ENCODE peak calls at places on chromosomes 6 and 20, in seven cellular contexts. F is fibroblast of villous mesenchyme; J is WERI-Rb-1; K is stomach; E is lower lobe of right lung; U is GM12878; V is CD8-positive, alpha-beta memory T cell. D is an unnamed sample.

GRCh38 chr20:54324652-54325285 is 116.9 kb downstream of the PFDN4 start:
- DNase-seq in U (no peak), J (no peak), V (no peak), K (no peak), E (no peak), F (no peak), D (no peak)

GRCh38 chr6:125310994-125311649 is 9.4 kb upstream of the HDDC2 start:
- DNase-seq in J (peak), U (no peak), E (no peak), K (no peak), V (peak), F (peak), D (no peak)

GRCh38 chr6:149152521-149152920 is 165.0 kb upstream of the TAB2 start:
- DNase-seq in F (no peak), K (no peak), E (no peak), V (no peak), J (no peak), U (no peak), D (no peak)

GRCh38 chr6:142372348-142372747 is 70.5 kb downstream of the ADGRG6 start:
- DNase-seq in U (no peak), K (no peak), V (no peak), J (no peak), F (peak), E (no peak), D (no peak)

GRCh38 chr6:83067448-83068413 is at the start of gene DOP1A:
- DNase-seq in J (peak), E (peak), K (peak), V (peak), F (peak), U (peak), D (peak)

GRCh38 chr20:62997626-62998025 is 9.1 kb downstream of the BHLHE23 start:
- DNase-seq in U (no peak), K (no peak), E (no peak), F (no peak), V (no peak), J (no peak), D (no peak)

GRCh38 chr6:125974214-125974866 is 12.0 kb upstream of the TRMT11 start:
- DNase-seq in J (no peak), K (no peak), U (no peak), V (peak), E (no peak), F (peak), D (no peak)

GRCh38 chr20:31864521-31865400 is 5.6 kb downstream of the DUSP15 start:
- DNase-seq in V (no peak), U (no peak), E (no peak), F (no peak), K (no peak), J (no peak), D (no peak)

GRCh38 chr6:15430947-15431405 is 185.1 kb downstream of the JARID2 start:
- DNase-seq in K (no peak), U (no peak), J (no peak), E (no peak), F (peak), V (no peak), D (no peak)

DNA sequence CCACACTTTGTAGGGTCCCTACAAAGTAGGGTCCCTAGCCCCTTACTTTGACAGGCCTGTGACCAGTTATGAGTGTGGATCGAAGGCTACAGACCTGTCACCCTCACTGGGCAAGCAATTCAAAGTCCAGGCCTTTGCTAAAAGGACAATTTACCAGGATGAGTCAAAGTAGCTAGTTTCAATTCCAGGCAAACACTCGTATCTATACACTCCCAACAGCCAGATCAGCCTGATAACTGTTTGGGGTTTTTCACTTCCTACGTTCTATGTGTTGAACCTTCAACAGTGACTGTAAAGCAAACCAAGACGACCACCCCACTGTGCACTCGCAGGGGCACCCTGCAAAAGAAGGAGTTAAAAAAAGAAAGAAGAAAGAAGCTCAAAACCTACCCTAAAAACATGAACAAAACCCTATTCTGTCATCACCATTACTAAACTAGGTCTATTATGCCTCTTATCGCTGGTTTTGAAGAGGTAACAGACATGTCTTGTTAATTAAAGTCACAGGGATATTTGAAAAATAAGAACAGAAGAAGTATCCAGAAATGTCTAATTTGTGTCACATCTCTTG is 3.2 kb downstream of the GFOD1 start:
- DNase-seq in F (no peak), E (no peak), J (no peak), V (no peak), K (no peak), U (no peak), D (no peak)
- H3K4me3 ChIP-seq in F (no peak), E (peak), J (no peak), V (no peak), K (peak), U (peak), D (no peak)

GRCh38 chr6:169452117-169452868 is 198.6 kb upstream of the THBS2 start:
- DNase-seq in F (peak), E (no peak), U (no peak), J (no peak), V (no peak), K (peak), D (no peak)

GRCh38 chr6:169450097-169450496 is 196.5 kb upstream of the THBS2 start:
- DNase-seq in J (no peak), E (no peak), F (no peak), K (no peak), U (no peak), V (no peak), D (no peak)

GRCh38 chr6:169453221-169453620 is 199.6 kb upstream of the THBS2 start:
- DNase-seq in K (no peak), E (no peak), J (no peak), F (peak), V (no peak), U (no peak), D (no peak)

GRCh38 chr6:169452869-169453186 is 199.2 kb upstream of the THBS2 start:
- DNase-seq in E (no peak), K (no peak), F (peak), U (no peak), V (no peak), J (no peak), D (no peak)

GRCh38 chr6:169451065-169451840 is 197.6 kb upstream of the THBS2 start:
- DNase-seq in J (no peak), U (no peak), E (no peak), V (no peak), F (peak), K (no peak), D (no peak)
- H3K4me3 ChIP-seq in J (no peak), U (no peak), E (peak), V (no peak), F (no peak), K (peak), D (no peak)

GRCh38 chr6:25960689-25961088 is 1.9 kb upstream of the TRIM38 start:
- DNase-seq in E (no peak), F (no peak), U (no peak), K (no peak), J (no peak), V (no peak), D (no peak)

GRCh38 chr6:25961619-25962367 is 809 bp upstream of the TRIM38 start:
- DNase-seq in K (no peak), J (no peak), F (no peak), V (no peak), U (no peak), E (no peak), D (no peak)

GRCh38 chr6:25962368-25963127 is at the start of gene TRIM38:
- DNase-seq in K (peak), J (no peak), F (peak), U (peak), V (peak), E (peak), D (peak)

GRCh38 chr6:25966707-25967106 is 4.1 kb downstream of the TRIM38 start:
- DNase-seq in E (no peak), U (no peak), K (no peak), V (no peak), J (no peak), F (no peak), D (no peak)

DNA sequence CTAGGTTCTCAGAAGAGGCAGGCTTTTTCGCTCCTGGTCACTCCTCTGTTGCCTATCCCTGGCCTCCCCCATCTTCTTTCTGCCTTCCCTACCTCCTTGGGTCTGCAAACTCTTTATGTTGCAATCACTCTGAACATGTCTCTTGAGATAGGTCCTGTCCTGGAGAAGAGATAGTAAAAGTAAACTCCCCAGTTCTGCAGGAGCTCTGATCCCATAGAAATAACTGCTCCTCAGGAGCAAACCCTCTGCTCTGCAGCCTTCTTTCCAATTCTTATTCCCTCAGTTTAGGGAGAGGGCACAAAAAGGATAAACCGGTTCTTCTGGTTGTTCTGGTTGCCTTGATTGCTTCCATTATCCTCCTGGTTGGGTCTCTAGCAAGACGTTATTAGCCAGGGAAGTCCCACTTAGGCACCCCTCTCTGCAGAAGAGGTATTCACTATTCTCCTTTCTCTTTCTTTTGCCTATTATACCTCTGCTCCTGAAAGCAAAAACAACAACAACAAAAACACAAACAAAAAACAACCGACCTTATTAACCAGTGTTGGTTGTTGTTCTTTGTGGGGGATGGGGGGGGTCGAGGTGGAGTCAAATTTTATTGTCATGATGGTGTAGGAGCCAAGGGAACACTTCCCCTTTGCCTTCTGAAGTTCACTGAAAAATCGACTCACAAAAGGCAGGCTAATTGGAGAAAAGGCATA is 973 bp downstream of the TRIM38 start:
- DNase-seq in U (no peak), J (no peak), V (no peak), E (no peak), K (no peak), F (peak), D (no peak)
- H3K4me3 ChIP-seq in U (peak), J (no peak), V (peak), E (peak), K (peak), F (peak), D (peak)

GRCh38 chr20:58907481-58908137 is 55.1 kb downstream of the GNAS start:
- DNase-seq in V (peak), F (peak), K (peak), J (peak), U (peak), E (peak), D (peak)
- H3K4me3 ChIP-seq in V (no peak), F (peak), K (peak), J (peak), U (peak), E (peak), D (no peak)

GRCh38 chr20:840503-840857 is 7.0 kb downstream of the FAM110A start:
- DNase-seq in E (no peak), K (no peak), F (no peak), U (no peak), V (no peak), J (no peak), D (no peak)

GRCh38 chr20:841568-842546 is 8.3 kb downstream of the FAM110A start:
- DNase-seq in V (no peak), K (peak), J (no peak), F (no peak), E (peak), U (no peak), D (no peak)

GRCh38 chr20:842547-842940 is 9.0 kb downstream of the FAM110A start:
- DNase-seq in F (no peak), K (no peak), E (no peak), U (no peak), V (no peak), J (no peak), D (no peak)

GRCh38 chr20:839626-840025 is 6.1 kb downstream of the FAM110A start:
- DNase-seq in F (no peak), K (no peak), E (no peak), J (no peak), U (no peak), V (no peak), D (no peak)

DNA sequence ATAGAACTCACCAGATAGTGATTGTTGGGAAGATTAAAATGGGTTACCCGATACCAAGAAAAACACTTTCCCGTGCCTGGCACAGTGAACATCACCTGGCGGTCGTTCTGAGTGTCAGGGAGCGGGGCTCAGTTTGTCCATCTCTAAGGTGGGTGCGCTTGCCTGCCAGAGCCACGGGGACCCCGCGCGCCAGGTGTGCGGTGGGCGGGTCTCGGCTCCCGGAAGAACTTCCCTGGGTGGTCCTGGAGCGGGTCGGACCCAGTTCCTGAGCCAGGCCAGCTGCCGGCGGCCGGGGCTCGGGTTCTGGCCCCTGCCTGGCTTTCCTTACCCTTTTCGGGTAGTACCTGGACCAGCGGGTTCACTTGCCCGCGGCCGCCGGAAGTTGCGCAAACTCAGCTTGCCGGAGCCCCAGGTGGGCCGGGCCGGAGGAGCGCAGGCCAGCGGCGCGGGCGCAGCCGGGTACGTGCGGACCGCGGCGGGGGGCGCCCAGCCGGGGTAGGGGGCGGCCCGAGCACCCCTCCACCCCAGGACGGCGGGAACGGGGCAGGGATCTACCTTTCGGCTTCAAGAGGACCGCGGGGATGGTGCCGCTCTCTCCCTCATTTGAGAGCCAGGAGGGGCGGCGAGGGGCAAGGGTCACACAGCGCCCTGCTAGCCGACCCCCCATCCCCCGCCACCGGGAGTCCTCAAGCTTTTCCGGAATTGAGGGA is 7.5 kb downstream of the FAM110A start:
- DNase-seq in E (peak), K (peak), F (peak), V (peak), J (no peak), U (no peak), D (peak)
- H3K4me3 ChIP-seq in E (peak), K (peak), F (peak), V (peak), J (no peak), U (peak), D (peak)

GRCh38 chr20:310645-311044 is 13.3 kb downstream of the ZCCHC3 start:
- DNase-seq in F (no peak), V (no peak), J (no peak), U (no peak), K (no peak), E (no peak), D (no peak)
- H3K4me3 ChIP-seq in F (no peak), V (peak), J (no peak), U (peak), K (peak), E (peak), D (peak)

DNA sequence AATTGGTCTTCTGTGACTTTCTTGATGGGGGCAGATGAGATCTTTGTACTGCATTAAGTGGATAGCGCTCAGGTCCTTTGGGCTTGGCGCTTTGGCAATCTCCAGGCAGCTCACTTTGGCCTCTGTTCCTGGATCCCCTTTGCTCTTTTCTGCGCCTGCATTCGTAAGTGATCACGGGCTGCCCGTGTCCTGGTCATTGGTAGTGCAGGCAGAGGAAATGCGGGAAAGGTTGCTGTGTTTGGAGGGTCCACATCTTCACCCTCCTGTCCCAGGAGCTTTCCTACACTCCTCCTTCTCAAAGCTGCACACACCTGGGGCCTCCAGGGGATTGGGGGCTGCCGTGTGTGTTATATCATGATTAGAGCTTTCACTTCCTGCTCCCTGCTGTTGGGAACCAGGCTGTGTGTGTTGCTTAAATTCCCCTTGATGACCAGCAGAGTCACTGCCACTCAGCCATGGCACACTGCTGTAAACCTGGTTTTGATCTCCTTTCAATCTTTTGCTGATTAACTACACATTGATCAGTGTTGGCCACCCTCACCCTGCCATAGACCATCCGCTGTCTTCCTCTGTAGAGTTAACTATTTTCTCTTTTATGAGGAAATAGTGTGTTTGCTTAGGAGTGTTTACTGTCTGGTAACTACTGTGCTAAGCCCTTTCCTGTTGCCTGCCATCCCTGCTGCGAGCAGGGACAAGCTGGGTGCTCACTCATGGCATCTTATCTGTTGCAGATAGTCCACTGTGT is 13.0 kb upstream of the SNHG17 start:
- DNase-seq in U (no peak), K (no peak), J (no peak), F (no peak), E (no peak), V (no peak), D (no peak)
- H3K4me3 ChIP-seq in U (peak), K (no peak), J (no peak), F (no peak), E (no peak), V (no peak), D (no peak)

GRCh38 chr20:57247292-57247975 is 19.0 kb downstream of the BMP7 start:
- DNase-seq in V (no peak), F (no peak), K (no peak), J (no peak), E (no peak), U (no peak), D (no peak)

GRCh38 chr20:57248132-57248797 is 18.2 kb downstream of the BMP7 start:
- DNase-seq in F (no peak), V (no peak), E (no peak), K (no peak), U (no peak), J (no peak), D (no peak)

GRCh38 chr20:57249772-57250171 is 16.7 kb downstream of the BMP7 start:
- DNase-seq in V (no peak), U (no peak), E (no peak), F (no peak), J (no peak), K (no peak), D (no peak)

GRCh38 chr20:57250607-57251343 is 15.7 kb downstream of the BMP7 start:
- DNase-seq in F (no peak), J (no peak), K (no peak), U (no peak), V (no peak), E (no peak), D (no peak)

DNA sequence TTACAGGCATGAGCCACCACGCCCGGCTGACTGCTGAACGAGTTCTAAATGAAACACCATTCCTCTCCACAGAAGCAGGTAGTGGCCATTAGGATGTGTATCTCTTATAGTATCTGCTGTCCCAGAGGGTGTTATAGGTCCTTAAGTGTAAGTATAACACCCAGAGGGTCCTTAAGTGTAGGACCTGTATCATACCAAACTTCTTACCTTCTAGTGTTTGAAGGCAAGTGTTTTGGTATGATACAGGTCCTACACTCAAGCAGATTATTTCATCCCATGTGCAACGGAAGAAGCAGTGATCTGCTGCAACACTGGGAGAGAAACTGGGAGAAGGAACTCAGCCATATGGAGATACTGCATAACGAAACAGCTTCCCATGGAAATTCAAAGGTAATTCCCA is 17.4 kb downstream of the BMP7 start:
- DNase-seq in K (no peak), U (no peak), E (no peak), F (no peak), J (no peak), V (no peak), D (no peak)
- H3K4me3 ChIP-seq in K (no peak), U (no peak), E (no peak), F (no peak), J (no peak), V (no peak), D (no peak)

DNA sequence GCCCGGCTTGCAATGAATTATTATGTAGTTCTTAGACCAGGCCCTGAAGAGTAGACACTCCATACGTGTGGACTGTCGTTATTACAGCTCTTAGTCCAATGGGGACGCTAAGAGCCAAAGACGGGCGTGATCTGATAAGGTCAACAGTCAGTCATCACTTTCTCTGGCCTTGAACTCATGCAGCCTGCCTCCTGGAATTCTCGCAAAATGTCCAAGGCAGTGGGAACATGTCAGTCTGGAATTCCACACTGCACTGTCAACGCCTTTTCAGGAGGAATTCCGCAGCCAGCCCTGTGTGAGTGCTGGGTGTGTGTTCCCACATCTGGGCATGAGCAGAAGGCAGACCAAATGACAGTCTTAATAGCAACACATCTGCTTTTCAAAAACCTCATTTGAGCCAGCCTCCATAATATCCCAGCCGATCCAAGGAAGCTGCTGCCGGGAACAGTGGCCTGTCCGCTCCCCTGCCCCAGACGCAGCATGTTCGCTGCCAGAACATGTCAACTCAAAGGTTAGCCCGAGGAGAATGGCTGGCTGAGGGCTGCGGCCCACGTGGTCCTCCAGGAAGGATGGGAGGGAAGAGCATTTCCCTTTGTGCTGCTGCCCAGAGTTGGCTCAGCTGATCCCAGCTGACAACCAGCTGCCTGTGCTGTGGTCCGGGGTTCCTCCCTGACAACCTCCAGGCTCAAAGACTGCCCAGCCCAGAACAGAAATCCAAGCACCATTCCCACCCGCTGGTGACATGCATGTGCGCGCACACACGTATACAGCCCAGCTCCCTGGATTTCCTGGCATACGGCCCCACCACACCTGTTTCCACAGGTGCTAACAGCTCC is 103.1 kb downstream of the SULF2 start:
- DNase-seq in V (no peak), K (no peak), J (no peak), F (peak), U (no peak), E (peak), D (no peak)
- H3K4me3 ChIP-seq in V (no peak), K (no peak), J (no peak), F (no peak), U (no peak), E (no peak), D (no peak)